ENCODE peak calls at places on chromosomes 16 and 17, in six cellular contexts. B is ovary, A is T-helper 1 cell, E is A549, J is OCI-LY7, I is T-cell. W is an unnamed sample.

GRCh38 chr17:7132511-7133094 is 18.0 kb upstream of the ASGR2 start:
- DNase-seq in B (no peak), A (peak), E (no peak), J (peak), I (peak), W (peak)

GRCh38 chr17:61005358-61005757 is 327.7 kb downstream of the BCAS3 start:
- DNase-seq in B (no peak), A (no peak), E (no peak), J (no peak), I (no peak), W (no peak)

GRCh38 chr17:19264681-19265080 is 27.5 kb downstream of the EPN2 start:
- DNase-seq in B (no peak), A (no peak), E (no peak), J (no peak), I (no peak), W (no peak)

GRCh38 chr17:66829386-66829864 is 5.5 kb upstream of the CACNG5 start:
- DNase-seq in B (peak), A (no peak), E (no peak), J (no peak), I (no peak), W (no peak)

GRCh38 chr17:29444589-29444988 is 54.4 kb downstream of the TAOK1 start:
- DNase-seq in B (no peak), A (no peak), E (no peak), J (no peak), I (no peak), W (no peak)

GRCh38 chr16:67026570-67026969 is 2.4 kb upstream of the CBFB start:
- DNase-seq in B (no peak), A (no peak), E (no peak), J (no peak), I (no peak), W (no peak)

GRCh38 chr16:87344165-87344930 is 27.2 kb upstream of the C16orf95 start:
- DNase-seq in B (no peak), A (no peak), E (no peak), J (no peak), I (no peak), W (no peak)

GRCh38 chr16:1610841-1611653 is 825 bp downstream of the IFT140 start:
- DNase-seq in B (no peak), A (peak), E (no peak), J (peak), I (no peak), W (no peak)

GRCh38 chr17:44971776-44972483 is 3.8 kb upstream of the C1QL1 start:
- DNase-seq in B (no peak), A (peak), E (no peak), J (no peak), I (no peak), W (no peak)

GRCh38 chr16:48556913-48557351 is 53.0 kb downstream of the N4BP1 start:
- DNase-seq in B (no peak), A (peak), E (no peak), J (no peak), I (no peak), W (no peak)

GRCh38 chr17:56112086-56112485 is 41.2 kb upstream of the ANKFN1 start:
- DNase-seq in B (no peak), A (no peak), E (no peak), J (no peak), I (no peak), W (no peak)

GRCh38 chr17:8119575-8120519 is 1.5 kb upstream of the ALOXE3 start:
- DNase-seq in B (peak), A (peak), E (peak), J (peak), I (peak), W (peak)

GRCh38 chr16:15897834-15898254 is 9.4 kb upstream of the CEP20 start:
- DNase-seq in B (no peak), A (peak), E (no peak), J (peak), I (no peak), W (no peak)

GRCh38 chr17:50794361-50794760 is 27.0 kb upstream of the ANKRD40CL start:
- DNase-seq in B (no peak), A (no peak), E (no peak), J (no peak), I (no peak), W (no peak)

GRCh38 chr17:59257101-59257500 is 36.8 kb downstream of the GDPD1 start:
- DNase-seq in B (no peak), A (no peak), E (no peak), J (no peak), I (no peak), W (no peak)

GRCh38 chr17:47883589-47884426 is 12.2 kb upstream of the SP2 start:
- DNase-seq in B (peak), A (no peak), E (no peak), J (no peak), I (no peak), W (no peak)

GRCh38 chr16:68739964-68740627 is 3.0 kb downstream of the CDH1 start:
- DNase-seq in B (no peak), A (no peak), E (peak), J (peak), I (no peak), W (no peak)

GRCh38 chr17:78495634-78496033 is 81.6 kb downstream of the DNAH17 start:
- DNase-seq in B (no peak), A (no peak), E (no peak), J (no peak), I (no peak), W (no peak)

GRCh38 chr16:83258366-83258765 is 549.4 kb upstream of the HSBP1 start:
- DNase-seq in B (no peak), A (no peak), E (no peak), J (no peak), I (no peak), W (no peak)

GRCh38 chr17:8726951-8727555 is 17.6 kb downstream of the CCDC42 start:
- DNase-seq in B (no peak), A (no peak), E (no peak), J (no peak), I (no peak), W (no peak)

GRCh38 chr16:26643519-26643918 is 423.2 kb upstream of the C16orf82 start:
- DNase-seq in B (no peak), A (no peak), E (no peak), J (peak), I (no peak), W (no peak)

GRCh38 chr16:85173077-85173980 is 61.1 kb upstream of the CIBAR2 start:
- DNase-seq in B (peak), A (no peak), E (peak), J (no peak), I (no peak), W (no peak)

GRCh38 chr16:53893731-53894435 is 189.9 kb downstream of the FTO start:
- DNase-seq in B (no peak), A (no peak), E (no peak), J (no peak), I (no peak), W (no peak)

GRCh38 chr17:45294506-45294905 is 22.3 kb downstream of the MAP3K14 start:
- DNase-seq in B (no peak), A (no peak), E (no peak), J (no peak), I (no peak), W (no peak)

GRCh38 chr17:74746922-74747321 is 1.5 kb upstream of the NHERF1 start:
- DNase-seq in B (no peak), A (no peak), E (no peak), J (no peak), I (no peak), W (no peak)

GRCh38 chr16:23013484-23013883 is 135.8 kb downstream of the USP31 start:
- DNase-seq in B (no peak), A (no peak), E (no peak), J (peak), I (no peak), W (no peak)

GRCh38 chr17:81706757-81707624 is 3.8 kb downstream of the MRPL12 start:
- DNase-seq in B (no peak), A (no peak), E (no peak), J (no peak), I (no peak), W (no peak)

GRCh38 chr17:1045456-1045855 is 48.5 kb downstream of the TIMM22 start:
- DNase-seq in B (no peak), A (no peak), E (no peak), J (no peak), I (no peak), W (no peak)

GRCh38 chr17:70968302-70968701 is 799.0 kb downstream of the KCNJ2 start:
- DNase-seq in B (no peak), A (no peak), E (no peak), J (no peak), I (no peak), W (no peak)

GRCh38 chr16:1474471-1474795 is 395 bp downstream of the CLCN7 start:
- DNase-seq in B (no peak), A (no peak), E (no peak), J (no peak), I (no peak), W (no peak)